ENCODE peak calls at places on chromosomes 4 and X, in eight cellular contexts. One of them, this sample, is unnamed.

GRCh38 chr4:102064747-102065442 is 274.4 kb downstream of the BANK1 start:
- DNase-seq in occipital lobe: no peak
- DNase-seq in CD8-positive, alpha-beta T cell: no peak
- DNase-seq in thyroid gland: no peak
- DNase-seq in left lobe of liver: no peak
- DNase-seq in gastrocnemius medialis: no peak
- DNase-seq in NCI-H1092: no peak
- DNase-seq in AG10803: no peak
- DNase-seq in this sample: no peak

GRCh38 chrX:13463608-13464007 is 105.8 kb upstream of the EGFL6 start:
- DNase-seq in NCI-H1092: peak
- DNase-seq in CD8-positive, alpha-beta T cell: no peak
- DNase-seq in AG10803: peak
- DNase-seq in left lobe of liver: no peak
- DNase-seq in gastrocnemius medialis: peak
- DNase-seq in thyroid gland: no peak
- DNase-seq in occipital lobe: no peak
- DNase-seq in this sample: no peak

GRCh38 chr4:28555851-28556250 is 1695.2 kb downstream of the STIM2 start:
- DNase-seq in thyroid gland: no peak
- DNase-seq in occipital lobe: no peak
- DNase-seq in gastrocnemius medialis: no peak
- DNase-seq in AG10803: peak
- DNase-seq in CD8-positive, alpha-beta T cell: no peak
- DNase-seq in NCI-H1092: no peak
- DNase-seq in left lobe of liver: no peak
- DNase-seq in this sample: no peak

GRCh38 chr4:44056721-44057151 is 391.9 kb downstream of the KCTD8 start:
- DNase-seq in gastrocnemius medialis: no peak
- DNase-seq in CD8-positive, alpha-beta T cell: no peak
- DNase-seq in thyroid gland: no peak
- DNase-seq in occipital lobe: no peak
- DNase-seq in left lobe of liver: no peak
- DNase-seq in AG10803: no peak
- DNase-seq in NCI-H1092: no peak
- DNase-seq in this sample: no peak

GRCh38 chrX:18964880-18965279 is 19.0 kb downstream of the PHKA2 start:
- DNase-seq in CD8-positive, alpha-beta T cell: no peak
- DNase-seq in NCI-H1092: no peak
- DNase-seq in thyroid gland: no peak
- DNase-seq in occipital lobe: no peak
- DNase-seq in gastrocnemius medialis: no peak
- DNase-seq in left lobe of liver: no peak
- DNase-seq in AG10803: peak
- DNase-seq in this sample: no peak

GRCh38 chrX:150405006-150405405 is 41.9 kb downstream of the MAMLD1 start:
- DNase-seq in NCI-H1092: no peak
- DNase-seq in occipital lobe: no peak
- DNase-seq in AG10803: peak
- DNase-seq in CD8-positive, alpha-beta T cell: no peak
- DNase-seq in left lobe of liver: no peak
- DNase-seq in thyroid gland: no peak
- DNase-seq in gastrocnemius medialis: no peak
- DNase-seq in this sample: no peak

GRCh38 chr4:129806986-129807385 is 711.0 kb downstream of the C4orf33 start:
- DNase-seq in thyroid gland: no peak
- DNase-seq in left lobe of liver: no peak
- DNase-seq in gastrocnemius medialis: no peak
- DNase-seq in CD8-positive, alpha-beta T cell: no peak
- DNase-seq in occipital lobe: no peak
- DNase-seq in AG10803: no peak
- DNase-seq in NCI-H1092: no peak
- DNase-seq in this sample: no peak

GRCh38 chr4:103496800-103497199 is 223.0 kb downstream of the TACR3 start:
- DNase-seq in thyroid gland: no peak
- DNase-seq in NCI-H1092: no peak
- DNase-seq in CD8-positive, alpha-beta T cell: no peak
- DNase-seq in left lobe of liver: no peak
- DNase-seq in gastrocnemius medialis: no peak
- DNase-seq in AG10803: no peak
- DNase-seq in occipital lobe: no peak
- DNase-seq in this sample: no peak

GRCh38 chrX:71103110-71103983 is 3.2 kb downstream of the CXorf65 start:
- DNase-seq in left lobe of liver: no peak
- DNase-seq in thyroid gland: peak
- DNase-seq in gastrocnemius medialis: no peak
- DNase-seq in CD8-positive, alpha-beta T cell: peak
- DNase-seq in occipital lobe: no peak
- DNase-seq in AG10803: no peak
- DNase-seq in NCI-H1092: no peak
- DNase-seq in this sample: peak

GRCh38 chrX:72685018-72685417 is 29.1 kb downstream of the PHKA1 start:
- DNase-seq in thyroid gland: no peak
- DNase-seq in gastrocnemius medialis: no peak
- DNase-seq in CD8-positive, alpha-beta T cell: no peak
- DNase-seq in occipital lobe: no peak
- DNase-seq in left lobe of liver: no peak
- DNase-seq in AG10803: no peak
- DNase-seq in NCI-H1092: no peak
- DNase-seq in this sample: no peak

GRCh38 chr4:616911-617643 is 8.3 kb upstream of the PDE6B start:
- DNase-seq in AG10803: no peak
- DNase-seq in NCI-H1092: no peak
- DNase-seq in left lobe of liver: peak
- DNase-seq in thyroid gland: no peak
- DNase-seq in CD8-positive, alpha-beta T cell: no peak
- DNase-seq in gastrocnemius medialis: no peak
- DNase-seq in occipital lobe: no peak
- DNase-seq in this sample: no peak

GRCh38 chr4:40562681-40563080 is 67.0 kb downstream of the RBM47 start:
- DNase-seq in CD8-positive, alpha-beta T cell: no peak
- DNase-seq in occipital lobe: no peak
- DNase-seq in NCI-H1092: no peak
- DNase-seq in AG10803: no peak
- DNase-seq in gastrocnemius medialis: no peak
- DNase-seq in left lobe of liver: no peak
- DNase-seq in thyroid gland: no peak
- DNase-seq in this sample: no peak

GRCh38 chrX:72712094-72712755 is 1.9 kb downstream of the PHKA1 start:
- DNase-seq in thyroid gland: no peak
- DNase-seq in CD8-positive, alpha-beta T cell: no peak
- DNase-seq in NCI-H1092: no peak
- DNase-seq in left lobe of liver: no peak
- DNase-seq in gastrocnemius medialis: peak
- DNase-seq in occipital lobe: no peak
- DNase-seq in AG10803: no peak
- DNase-seq in this sample: no peak

GRCh38 chr4:54545663-54546424 is 111.9 kb upstream of the KIT start:
- DNase-seq in CD8-positive, alpha-beta T cell: no peak
- DNase-seq in thyroid gland: no peak
- DNase-seq in gastrocnemius medialis: no peak
- DNase-seq in left lobe of liver: no peak
- DNase-seq in NCI-H1092: no peak
- DNase-seq in occipital lobe: no peak
- DNase-seq in AG10803: peak
- DNase-seq in this sample: no peak

GRCh38 chr4:43453058-43453457 is 560.5 kb downstream of the GRXCR1 start:
- DNase-seq in occipital lobe: no peak
- DNase-seq in gastrocnemius medialis: no peak
- DNase-seq in CD8-positive, alpha-beta T cell: no peak
- DNase-seq in left lobe of liver: no peak
- DNase-seq in AG10803: no peak
- DNase-seq in NCI-H1092: no peak
- DNase-seq in thyroid gland: no peak
- DNase-seq in this sample: no peak

GRCh38 chrX:9534686-9535085 is 69.8 kb downstream of the TBL1X start:
- DNase-seq in gastrocnemius medialis: no peak
- DNase-seq in CD8-positive, alpha-beta T cell: no peak
- DNase-seq in occipital lobe: no peak
- DNase-seq in thyroid gland: no peak
- DNase-seq in NCI-H1092: no peak
- DNase-seq in left lobe of liver: no peak
- DNase-seq in AG10803: peak
- DNase-seq in this sample: no peak

GRCh38 chrX:72576161-72576896 is 3.7 kb upstream of the HDAC8 start:
- DNase-seq in gastrocnemius medialis: peak
- DNase-seq in NCI-H1092: no peak
- DNase-seq in occipital lobe: no peak
- DNase-seq in AG10803: peak
- DNase-seq in CD8-positive, alpha-beta T cell: no peak
- DNase-seq in left lobe of liver: peak
- DNase-seq in thyroid gland: no peak
- DNase-seq in this sample: no peak

GRCh38 chrX:132226169-132226568 is 6.9 kb upstream of the RAP2C start:
- DNase-seq in AG10803: peak
- DNase-seq in gastrocnemius medialis: no peak
- DNase-seq in occipital lobe: no peak
- DNase-seq in thyroid gland: no peak
- DNase-seq in left lobe of liver: no peak
- DNase-seq in NCI-H1092: no peak
- DNase-seq in CD8-positive, alpha-beta T cell: no peak
- DNase-seq in this sample: no peak

GRCh38 chr4:11765849-11766453 is 337.3 kb upstream of the HS3ST1 start:
- DNase-seq in CD8-positive, alpha-beta T cell: no peak
- DNase-seq in gastrocnemius medialis: no peak
- DNase-seq in thyroid gland: no peak
- DNase-seq in left lobe of liver: no peak
- DNase-seq in AG10803: no peak
- DNase-seq in occipital lobe: no peak
- DNase-seq in NCI-H1092: no peak
- DNase-seq in this sample: no peak

GRCh38 chr4:146135941-146136340 is 39.6 kb upstream of the LSM6 start:
- DNase-seq in occipital lobe: no peak
- DNase-seq in AG10803: no peak
- DNase-seq in NCI-H1092: no peak
- DNase-seq in thyroid gland: no peak
- DNase-seq in left lobe of liver: no peak
- DNase-seq in CD8-positive, alpha-beta T cell: no peak
- DNase-seq in gastrocnemius medialis: no peak
- DNase-seq in this sample: no peak

GRCh38 chr4:107402291-107402690 is 317.7 kb downstream of the PAPSS1 start:
- DNase-seq in CD8-positive, alpha-beta T cell: no peak
- DNase-seq in occipital lobe: no peak
- DNase-seq in thyroid gland: no peak
- DNase-seq in left lobe of liver: no peak
- DNase-seq in NCI-H1092: no peak
- DNase-seq in AG10803: no peak
- DNase-seq in gastrocnemius medialis: no peak
- DNase-seq in this sample: no peak

GRCh38 chr4:153643406-153644016 is 40.6 kb upstream of the TLR2 start:
- DNase-seq in occipital lobe: no peak
- DNase-seq in thyroid gland: no peak
- DNase-seq in gastrocnemius medialis: no peak
- DNase-seq in AG10803: peak
- DNase-seq in CD8-positive, alpha-beta T cell: no peak
- DNase-seq in NCI-H1092: peak
- DNase-seq in left lobe of liver: no peak
- DNase-seq in this sample: peak

GRCh38 chr4:5821665-5822358 is 71.1 kb downstream of the CRMP1 start:
- DNase-seq in AG10803: no peak
- DNase-seq in occipital lobe: peak
- DNase-seq in NCI-H1092: no peak
- DNase-seq in left lobe of liver: no peak
- DNase-seq in thyroid gland: no peak
- DNase-seq in CD8-positive, alpha-beta T cell: no peak
- DNase-seq in gastrocnemius medialis: no peak
- DNase-seq in this sample: no peak

GRCh38 chr4:17063870-17064269 is 165.4 kb upstream of the LDB2 start:
- DNase-seq in AG10803: peak
- DNase-seq in occipital lobe: no peak
- DNase-seq in CD8-positive, alpha-beta T cell: no peak
- DNase-seq in left lobe of liver: no peak
- DNase-seq in thyroid gland: no peak
- DNase-seq in gastrocnemius medialis: no peak
- DNase-seq in NCI-H1092: no peak
- DNase-seq in this sample: no peak

GRCh38 chrX:13488706-13489105 is 80.7 kb upstream of the EGFL6 start:
- DNase-seq in left lobe of liver: no peak
- DNase-seq in AG10803: peak
- DNase-seq in occipital lobe: no peak
- DNase-seq in gastrocnemius medialis: no peak
- DNase-seq in CD8-positive, alpha-beta T cell: no peak
- DNase-seq in thyroid gland: no peak
- DNase-seq in NCI-H1092: no peak
- DNase-seq in this sample: no peak

GRCh38 chr4:57146444-57146843 is 36.3 kb upstream of the IGFBP7 start:
- DNase-seq in NCI-H1092: no peak
- DNase-seq in AG10803: no peak
- DNase-seq in left lobe of liver: no peak
- DNase-seq in occipital lobe: no peak
- DNase-seq in CD8-positive, alpha-beta T cell: no peak
- DNase-seq in thyroid gland: no peak
- DNase-seq in gastrocnemius medialis: no peak
- DNase-seq in this sample: no peak

GRCh38 chr4:188903995-188904394 is 764.8 kb downstream of the TRIML1 start:
- DNase-seq in NCI-H1092: no peak
- DNase-seq in gastrocnemius medialis: no peak
- DNase-seq in thyroid gland: no peak
- DNase-seq in occipital lobe: no peak
- DNase-seq in AG10803: no peak
- DNase-seq in left lobe of liver: no peak
- DNase-seq in CD8-positive, alpha-beta T cell: no peak
- DNase-seq in this sample: no peak

GRCh38 chr4:172688536-172688935 is 480.1 kb upstream of the GALNT7 start:
- DNase-seq in AG10803: no peak
- DNase-seq in CD8-positive, alpha-beta T cell: no peak
- DNase-seq in gastrocnemius medialis: no peak
- DNase-seq in occipital lobe: no peak
- DNase-seq in NCI-H1092: no peak
- DNase-seq in left lobe of liver: no peak
- DNase-seq in thyroid gland: no peak
- DNase-seq in this sample: no peak

GRCh38 chrX:69361286-69361926 is 142.7 kb upstream of the NALF2 start:
- DNase-seq in AG10803: peak
- DNase-seq in left lobe of liver: no peak
- DNase-seq in occipital lobe: no peak
- DNase-seq in CD8-positive, alpha-beta T cell: peak
- DNase-seq in NCI-H1092: no peak
- DNase-seq in thyroid gland: no peak
- DNase-seq in gastrocnemius medialis: no peak
- DNase-seq in this sample: no peak

GRCh38 chr4:10015140-10015753 is 6.0 kb downstream of the SLC2A9 start:
- DNase-seq in left lobe of liver: peak
- DNase-seq in CD8-positive, alpha-beta T cell: no peak
- DNase-seq in gastrocnemius medialis: no peak
- DNase-seq in AG10803: peak
- DNase-seq in thyroid gland: peak
- DNase-seq in occipital lobe: peak
- DNase-seq in NCI-H1092: peak
- DNase-seq in this sample: no peak

GRCh38 chr4:25710637-25711036 is 55.0 kb downstream of the SLC34A2 start:
- DNase-seq in thyroid gland: no peak
- DNase-seq in occipital lobe: no peak
- DNase-seq in NCI-H1092: no peak
- DNase-seq in CD8-positive, alpha-beta T cell: no peak
- DNase-seq in gastrocnemius medialis: no peak
- DNase-seq in AG10803: no peak
- DNase-seq in left lobe of liver: no peak
- DNase-seq in this sample: no peak

GRCh38 chr4:10343656-10344055 is 113.6 kb downstream of the ZNF518B start:
- DNase-seq in occipital lobe: no peak
- DNase-seq in AG10803: no peak
- DNase-seq in gastrocnemius medialis: no peak
- DNase-seq in thyroid gland: no peak
- DNase-seq in left lobe of liver: no peak
- DNase-seq in NCI-H1092: no peak
- DNase-seq in CD8-positive, alpha-beta T cell: no peak
- DNase-seq in this sample: no peak

GRCh38 chrX:42992199-42992943 is 214.4 kb upstream of the PPP1R2C start:
- DNase-seq in NCI-H1092: no peak
- DNase-seq in occipital lobe: no peak
- DNase-seq in CD8-positive, alpha-beta T cell: no peak
- DNase-seq in thyroid gland: no peak
- DNase-seq in AG10803: no peak
- DNase-seq in gastrocnemius medialis: no peak
- DNase-seq in left lobe of liver: no peak
- DNase-seq in this sample: no peak

GRCh38 chr4:168811793-168812651 is 198.0 kb downstream of the CBR4 start:
- DNase-seq in left lobe of liver: no peak
- DNase-seq in gastrocnemius medialis: no peak
- DNase-seq in occipital lobe: no peak
- DNase-seq in thyroid gland: no peak
- DNase-seq in NCI-H1092: no peak
- DNase-seq in CD8-positive, alpha-beta T cell: no peak
- DNase-seq in AG10803: peak
- DNase-seq in this sample: peak